ENCODE peak calls at places on chromosomes 13 and 19, in nine cellular contexts. E is Ammon's horn; L is stimulated activated CD4-positive, alpha-beta T cell treated with anti-CD3 and anti-CD28 coated beads, TNF-alpha, amount 100 ng/mL, for 1 hour; F is HFF-Myc; U is HT1080; H is epithelial cell of esophagus; J is SW480; C is immature natural killer cell; K is A549. M is an unnamed sample.

GRCh38 chr13:106566682-106567420 is 1.1 kb downstream of the ARGLU1 start:
- DNase-seq in E (peak; percentile 66), L (no peak), F (peak; percentile 26), U (peak; percentile 64), H (peak; percentile 65), J (peak; percentile 62), C (peak; percentile 36), K (peak; percentile 35), M (peak; percentile 30)

GRCh38 chr13:56528040-56528760 is 612.5 kb upstream of the PRR20A start:
- DNase-seq in E (no peak), L (no peak), F (no peak), U (no peak), H (no peak), J (no peak), C (no peak), K (no peak), M (no peak)

GRCh38 chr13:111252449-111253124 is 67.9 kb upstream of the TEX29 start:
- DNase-seq in E (no peak), L (no peak), F (no peak), U (no peak), H (peak; percentile 37), J (no peak), C (no peak), K (no peak), M (no peak)

GRCh38 chr19:49344516-49345423 is 9.6 kb downstream of the CD37 start:
- DNase-seq in E (no peak), L (no peak), F (no peak), U (no peak), H (no peak), J (no peak), C (peak; percentile 31), K (no peak), M (no peak)

GRCh38 chr13:109874921-109875454 is 88.6 kb upstream of the IRS2 start:
- DNase-seq in E (no peak), L (no peak), F (no peak), U (peak; percentile 44), H (no peak), J (peak; percentile 38), C (no peak), K (no peak), M (no peak)

GRCh38 chr19:34428549-34429285 is 536 bp downstream of the UBA2 start:
- DNase-seq in E (peak; percentile 22), L (no peak), F (no peak), U (peak; percentile 18), H (peak; percentile 58), J (peak; percentile 44), C (no peak), K (peak; percentile 66), M (peak; percentile 41)

GRCh38 chr19:55259540-55260210 is 858 bp upstream of the PPP6R1 start:
- DNase-seq in E (no peak), L (no peak), F (no peak), U (no peak), H (peak; percentile 4), J (no peak), C (no peak), K (no peak), M (no peak)

GRCh38 chr13:51621597-51621996 is 37.3 kb downstream of the WDFY2 start:
- DNase-seq in E (no peak), L (no peak), F (no peak), U (no peak), H (no peak), J (no peak), C (no peak), K (no peak), M (no peak)

GRCh38 chr19:54418030-54418929 is 3.0 kb downstream of the TTYH1 start:
- DNase-seq in E (peak; percentile 74), L (no peak), F (no peak), U (peak; percentile 29), H (no peak), J (peak; percentile 79), C (peak; percentile 50), K (no peak), M (peak; percentile 37)

GRCh38 chr19:41746593-41747227 is 8.6 kb upstream of the CEACAM6 start:
- DNase-seq in E (peak; percentile 55), L (no peak), F (peak; percentile 12), U (peak; percentile 28), H (peak; percentile 71), J (peak; percentile 77), C (peak; percentile 11), K (peak; percentile 84), M (peak; percentile 20)

GRCh38 chr19:43525836-43526771 is 897 bp downstream of the ETHE1 start:
- DNase-seq in E (no peak), L (no peak), F (no peak), U (no peak), H (peak; percentile 44), J (peak; percentile 49), C (no peak), K (no peak), M (no peak)

GRCh38 chr13:39960206-39960605 is 304.7 kb downstream of the COG6 start:
- DNase-seq in E (no peak), L (no peak), F (no peak), U (no peak), H (no peak), J (no peak), C (no peak), K (no peak), M (no peak)

GRCh38 chr13:24834902-24835510 is 71.0 kb downstream of the RNF17 start:
- DNase-seq in E (no peak), L (no peak), F (no peak), U (no peak), H (no peak), J (peak; percentile 6), C (no peak), K (no peak), M (no peak)

GRCh38 chr19:52214241-52214640 is 24.4 kb downstream of the PPP2R1A start:
- DNase-seq in E (no peak), L (no peak), F (no peak), U (no peak), H (peak; percentile 6), J (no peak), C (no peak), K (no peak), M (no peak)

GRCh38 chr19:50607874-50608785 is 31.6 kb downstream of the SYT3 start:
- DNase-seq in E (peak; percentile 98), L (peak; percentile 11), F (peak; percentile 45), U (peak; percentile 52), H (peak; percentile 10), J (no peak), C (peak; percentile 63), K (peak; percentile 97), M (peak; percentile 77)

GRCh38 chr19:16320987-16321386 is 3.6 kb upstream of the KLF2 start:
- DNase-seq in E (no peak), L (no peak), F (no peak), U (peak; percentile 50), H (no peak), J (no peak), C (no peak), K (no peak), M (no peak)

GRCh38 chr13:112246731-112247470 is 129.3 kb upstream of the SPACA7 start:
- DNase-seq in E (no peak), L (no peak), F (no peak), U (no peak), H (no peak), J (no peak), C (no peak), K (no peak), M (no peak)

GRCh38 chr13:91406619-91407018 is 8.2 kb downstream of the GPC5 start:
- DNase-seq in E (peak; percentile 35), L (no peak), F (peak; percentile 10), U (peak; percentile 47), H (peak; percentile 42), J (peak; percentile 41), C (no peak), K (peak; percentile 2), M (no peak)

GRCh38 chr19:40691421-40692211 is 1.2 kb upstream of the NUMBL start:
- DNase-seq in E (no peak), L (no peak), F (no peak), U (no peak), H (no peak), J (peak; percentile 37), C (no peak), K (peak; percentile 53), M (no peak)

GRCh38 chr13:33132644-33133440 is 116.6 kb downstream of the KL start:
- DNase-seq in E (no peak), L (no peak), F (no peak), U (no peak), H (no peak), J (no peak), C (no peak), K (no peak), M (no peak)

GRCh38 chr19:7658219-7658686 is 10.6 kb upstream of the RETN start:
- DNase-seq in E (peak; percentile 88), L (no peak), F (no peak), U (no peak), H (no peak), J (no peak), C (no peak), K (no peak), M (peak; percentile 37)

GRCh38 chr19:2479556-2480194 is 3.7 kb downstream of the GADD45B start:
- DNase-seq in E (no peak), L (no peak), F (no peak), U (no peak), H (no peak), J (no peak), C (no peak), K (no peak), M (no peak)

GRCh38 chr19:17394891-17395415 is 957 bp upstream of the CCDC194 start:
- DNase-seq in E (peak; percentile 55), L (no peak), F (no peak), U (peak; percentile 84), H (peak; percentile 67), J (no peak), C (peak; percentile 32), K (peak; percentile 48), M (peak; percentile 44)

GRCh38 chr13:40102854-40103253 is 447.4 kb downstream of the COG6 start:
- DNase-seq in E (peak; percentile 58), L (peak; percentile 15), F (peak; percentile 10), U (peak; percentile 76), H (peak; percentile 99), J (peak; percentile 79), C (no peak), K (peak; percentile 5), M (no peak)

GRCh38 chr19:1324792-1325567 is 39.3 kb downstream of the EFNA2 start:
- DNase-seq in E (peak; percentile 53), L (no peak), F (peak; percentile 9), U (peak; percentile 74), H (peak; percentile 81), J (peak; percentile 55), C (peak; percentile 26), K (peak; percentile 58), M (no peak)

GRCh38 chr13:32515246-32515645 is 23.3 kb downstream of the N4BP2L2 start:
- DNase-seq in E (no peak), L (no peak), F (no peak), U (no peak), H (no peak), J (no peak), C (no peak), K (no peak), M (no peak)

GRCh38 chr13:71148391-71148790 is 718.6 kb downstream of the DACH1 start:
- DNase-seq in E (no peak), L (no peak), F (no peak), U (no peak), H (no peak), J (no peak), C (no peak), K (no peak), M (no peak)

GRCh38 chr19:58557253-58558065 is 952 bp downstream of the UBE2M start:
- DNase-seq in E (no peak), L (no peak), F (no peak), U (no peak), H (no peak), J (no peak), C (no peak), K (no peak), M (no peak)

GRCh38 chr19:55626350-55626749 is 2.0 kb upstream of the ZNF784 start:
- DNase-seq in E (no peak), L (no peak), F (no peak), U (no peak), H (no peak), J (no peak), C (no peak), K (no peak), M (peak; percentile 61)

GRCh38 chr13:95627590-95627989 is 16.9 kb downstream of the DZIP1 start:
- DNase-seq in E (no peak), L (no peak), F (no peak), U (no peak), H (peak; percentile 59), J (no peak), C (no peak), K (no peak), M (no peak)

GRCh38 chr13:35333157-35333556 is 143.3 kb downstream of the MAB21L1 start:
- DNase-seq in E (no peak), L (no peak), F (no peak), U (no peak), H (no peak), J (no peak), C (no peak), K (no peak), M (no peak)

M was measured in activated T-helper 2 cell treated with anti-CD3 and anti-CD28 coated beads, Interferon-gamma antibody, Interleukin-2, Interleukin-4, amounts not matched to agents 10 μg/mL and 5 μg/mL and 100 μg/mL, durations not matched to agents 14 hours and 24 hours and 36 hours.